ENCODE peak calls at places on chromosomes 3 and 15, in four cellular contexts. N is A673, R is K562, A is GM23248. E is an unnamed sample. For H3K4me1, the result is how much of the 10 kb centered on the place peaks cover.

GRCh38 chr3:146390967-146391366 is 78.4 kb downstream of the PLSCR2 start:
- DNase-seq in A (peak), N (no peak), R (no peak), E (no peak)

GRCh38 chr3:190105876-190106275 is 14.8 kb downstream of the P3H2 start:
- DNase-seq in N (no peak), A (peak), R (no peak), E (no peak)

GRCh38 chr3:70820397-70820796 is 508.0 kb upstream of the MDFIC2 start:
- DNase-seq in N (no peak), R (no peak), A (no peak), E (no peak)

GRCh38 chr3:19029837-19030835 is 118.2 kb upstream of the KCNH8 start:
- DNase-seq in N (no peak), R (no peak), A (no peak), E (no peak)

GRCh38 chr15:81427176-81427575 is 53.2 kb upstream of the TMC3 start:
- DNase-seq in A (no peak), N (no peak), R (no peak), E (no peak)

GRCh38 chr15:72727154-72727553 is 41.1 kb downstream of the BBS4 start:
- DNase-seq in N (no peak), R (no peak), A (no peak), E (no peak)

GRCh38 chr3:125061170-125061569 is 5.4 kb upstream of the HEG1 start:
- DNase-seq in R (no peak), A (peak), N (no peak), E (no peak)

GRCh38 chr3:12356175-12356574 is 67.3 kb downstream of the PPARG start:
- DNase-seq in A (no peak), N (no peak), R (no peak), E (no peak)

GRCh38 chr3:66488492-66488891 is 12.3 kb downstream of the LRIG1 start:
- DNase-seq in R (no peak), N (no peak), A (no peak), E (no peak)

GRCh38 chr3:177150970-177151627 is 46.2 kb downstream of the TBL1XR1 start:
- DNase-seq in A (peak), R (no peak), N (peak), E (no peak)

GRCh38 chr15:76057332-76058000 is 2.3 kb upstream of the TMEM266 start:
- DNase-seq in R (peak), N (peak), A (peak), E (no peak)

GRCh38 chr15:57286446-57287127 is 89.7 kb upstream of the CGNL1 start:
- DNase-seq in R (no peak), N (no peak), A (no peak), E (no peak)

GRCh38 chr15:25892126-25892525 is 29.0 kb upstream of the ATP10A start:
- DNase-seq in R (no peak), N (no peak), A (peak), E (no peak)

GRCh38 chr3:42764561-42765295 is 8.3 kb downstream of the CCDC13 start:
- DNase-seq in N (no peak), R (no peak), A (no peak), E (no peak)

GRCh38 chr3:188974856-188975611 is 196.7 kb upstream of the TPRG1 start:
- DNase-seq in A (peak), N (no peak), R (no peak), E (no peak)

GRCh38 chr3:137647179-137647578 is 116.9 kb upstream of the SOX14 start:
- DNase-seq in R (no peak), A (no peak), N (no peak), E (peak)

GRCh38 chr3:134036291-134036690 is 6.6 kb upstream of the SLCO2A1 start:
- DNase-seq in A (no peak), R (no peak), N (no peak), E (no peak)

GRCh38 chr3:138348950-138349739 is 766 bp downstream of the MRAS start:
- DNase-seq in A (peak), R (no peak), N (no peak), E (no peak)

GRCh38 chr3:12993623-12994356 is 79.4 kb downstream of the IQSEC1 start:
- DNase-seq in A (peak), R (peak), N (no peak), E (no peak)

GRCh38 chr3:65625310-65625709 is 413.4 kb downstream of the MAGI1 start:
- DNase-seq in A (no peak), R (no peak), N (no peak), E (no peak)

GRCh38 chr3:53137835-53138446 is 7.7 kb upstream of the RFT1 start:
- DNase-seq in A (peak), R (no peak), N (no peak), E (no peak)

GRCh38 chr3:87503901-87504498 is 227.6 kb upstream of the POU1F1 start:
- DNase-seq in N (peak), R (peak), A (peak), E (peak)

GRCh38 chr3:50971487-50971924 is 296.8 kb downstream of the DOCK3 start:
- DNase-seq in A (peak), R (peak), N (peak), E (peak)

DNA sequence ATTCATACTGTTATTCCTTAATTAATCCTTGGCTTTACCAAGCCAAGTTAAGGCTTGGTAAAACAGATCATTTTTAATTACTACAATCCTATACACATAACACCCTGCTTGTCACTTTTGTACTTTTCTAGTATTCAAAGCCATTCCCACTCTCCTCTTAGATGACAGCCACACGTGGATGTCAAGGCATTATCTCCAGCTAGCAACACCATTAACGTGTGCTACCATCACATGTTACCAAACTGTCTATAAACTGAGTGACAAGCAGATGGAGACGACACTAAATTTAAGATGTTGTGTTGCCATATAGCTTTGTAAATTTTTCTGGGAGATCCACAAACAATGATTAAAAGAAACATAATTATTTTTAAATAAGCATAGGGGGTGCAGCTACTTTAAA is 103.7 kb downstream of the UACA start:
- DNase-seq in N (no peak), A (no peak), R (no peak), E (no peak)
- H3K27ac ChIP-seq in N (no peak), A (no peak), R (no peak), E (no peak)

GRCh38 chr3:25576836-25577454 is 87.8 kb downstream of the TOP2B start:
- DNase-seq in N (no peak), R (peak), A (no peak), E (no peak)
- H3K4me1 ChIP-seq in N (under half), R (under half), A (under half), E (under half)

GRCh38 chr3:9026320-9027040 is 63.2 kb upstream of the RAD18 start:
- DNase-seq in N (no peak), A (no peak), R (no peak), E (no peak)

GRCh38 chr3:9021610-9022009 is 58.3 kb upstream of the RAD18 start:
- DNase-seq in A (no peak), N (no peak), R (no peak), E (no peak)

GRCh38 chr3:9022305-9022985 is 59.2 kb upstream of the RAD18 start:
- DNase-seq in A (no peak), R (no peak), N (no peak), E (no peak)

GRCh38 chr3:9023191-9023590 is 59.9 kb upstream of the RAD18 start:
- DNase-seq in A (no peak), R (no peak), N (no peak), E (no peak)

DNA sequence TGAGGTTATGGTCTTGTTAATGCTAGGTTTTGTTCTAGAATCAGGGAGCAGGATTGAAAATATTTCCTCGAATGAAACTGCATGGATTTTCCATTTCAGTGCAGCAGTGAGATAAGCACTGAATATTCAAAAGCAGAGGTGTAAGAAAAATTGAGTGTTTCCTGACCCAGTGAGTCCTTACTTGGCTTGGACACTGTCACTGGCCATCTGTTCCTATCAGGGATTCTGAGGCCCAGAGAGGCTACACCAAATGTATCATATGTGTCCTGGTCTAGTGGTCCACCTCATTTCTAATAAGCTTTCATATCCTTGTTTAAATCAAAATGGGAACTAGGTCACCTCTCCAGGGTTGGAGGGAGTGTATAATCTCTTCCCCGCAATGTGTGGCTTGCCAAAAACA is 61.1 kb upstream of the RAD18 start:
- DNase-seq in A (no peak), N (no peak), R (no peak), E (no peak)
- H3K27ac ChIP-seq in A (no peak), N (no peak), R (no peak), E (no peak)

GRCh38 chr3:126315916-126316514 is 41.2 kb downstream of the KLF15 start:
- DNase-seq in A (no peak), N (no peak), R (no peak), E (no peak)

GRCh38 chr3:126315083-126315658 is 42.0 kb downstream of the KLF15 start:
- DNase-seq in R (no peak), A (no peak), N (no peak), E (no peak)

GRCh38 chr3:126314305-126315082 is 42.7 kb downstream of the KLF15 start:
- DNase-seq in R (no peak), N (no peak), A (no peak), E (no peak)

GRCh38 chr3:126317029-126317996 is 39.9 kb downstream of the KLF15 start:
- DNase-seq in R (no peak), A (no peak), N (no peak), E (no peak)

GRCh38 chr3:126316515-126316939 is 40.7 kb downstream of the KLF15 start:
- DNase-seq in R (no peak), A (no peak), N (no peak), E (no peak)
- H3K4me1 ChIP-seq in R (under half), A (under half), N (under half), E (under half)

GRCh38 chr15:44325568-44325967 is 37.0 kb downstream of the GOLM2 start:
- DNase-seq in N (no peak), A (no peak), R (no peak), E (peak)
- H3K27ac ChIP-seq in N (no peak), A (no peak), R (no peak), E (no peak)

GRCh38 chr3:37943126-37943525 is 47.5 kb upstream of the VILL start:
- DNase-seq in A (no peak), N (no peak), R (no peak), E (no peak)
- H3K4me1 ChIP-seq in A (under half), N (under half), R (under half), E (under half)